ENCODE peak calls at places on chromosomes 3 and 15, in seven cellular contexts. K, X, H, G, D, A and N are unnamed samples.

GRCh38 chr3:32285910-32286309 is 47.4 kb downstream of the CMTM8 start:
- DNase-seq in D (no peak), X (no peak), K (no peak), G (no peak), H (no peak), A (no peak), N (no peak)

GRCh38 chr15:65580287-65580686 is 30.6 kb downstream of the INTS14 start:
- DNase-seq in G (peak), X (no peak), K (peak), A (peak), D (no peak), H (peak), N (no peak)

GRCh38 chr3:100709840-100710235 is 544 bp downstream of the TFG start:
- DNase-seq in X (no peak), G (peak), D (no peak), K (no peak), H (peak), A (peak), N (peak)

GRCh38 chr3:151918253-151919029 is 45.0 kb downstream of the SUCNR1 start:
- DNase-seq in G (peak), D (no peak), A (peak), K (peak), X (no peak), H (peak), N (no peak)

GRCh38 chr15:70387993-70388392 is 290.3 kb upstream of the TLE3 start:
- DNase-seq in H (no peak), A (no peak), G (no peak), X (no peak), D (no peak), K (no peak), N (no peak)

GRCh38 chr15:52255008-52255407 is 40.6 kb downstream of the MYO5C start:
- DNase-seq in X (no peak), G (no peak), H (peak), K (no peak), D (no peak), A (peak), N (no peak)

GRCh38 chr3:62439176-62439813 is 65.9 kb upstream of the FEZF2 start:
- DNase-seq in D (no peak), G (no peak), H (no peak), X (no peak), K (no peak), A (no peak), N (no peak)

GRCh38 chr3:10761583-10761982 is 54.4 kb upstream of the SLC6A11 start:
- DNase-seq in H (no peak), A (no peak), G (no peak), D (no peak), X (no peak), K (no peak), N (no peak)

GRCh38 chr3:1251282-1252060 is 158.6 kb downstream of the CNTN6 start:
- DNase-seq in K (no peak), A (peak), G (no peak), H (peak), D (no peak), X (no peak), N (no peak)

GRCh38 chr3:189001559-189001958 is 170.2 kb upstream of the TPRG1 start:
- DNase-seq in A (peak), X (no peak), K (peak), H (peak), G (peak), D (no peak), N (no peak)

GRCh38 chr15:62770752-62771151 is 271.8 kb upstream of the TPM1 start:
- DNase-seq in K (no peak), H (peak), A (peak), X (no peak), D (no peak), G (no peak), N (no peak)

GRCh38 chr3:57927916-57928315 is 80.3 kb upstream of the FLNB start:
- DNase-seq in X (no peak), D (no peak), G (no peak), H (peak), K (no peak), A (no peak), N (no peak)

GRCh38 chr3:108610651-108611050 is 21.1 kb downstream of the DZIP3 start:
- DNase-seq in G (no peak), H (no peak), K (no peak), X (no peak), D (no peak), A (no peak), N (no peak)

GRCh38 chr3:170270282-170270891 is 48.2 kb downstream of the PRKCI start:
- DNase-seq in D (no peak), H (no peak), K (no peak), X (no peak), A (no peak), G (no peak), N (no peak)
- H3K27ac ChIP-seq in D (no peak), H (no peak), K (no peak), X (no peak), A (no peak), G (no peak), N (no peak)

DNA sequence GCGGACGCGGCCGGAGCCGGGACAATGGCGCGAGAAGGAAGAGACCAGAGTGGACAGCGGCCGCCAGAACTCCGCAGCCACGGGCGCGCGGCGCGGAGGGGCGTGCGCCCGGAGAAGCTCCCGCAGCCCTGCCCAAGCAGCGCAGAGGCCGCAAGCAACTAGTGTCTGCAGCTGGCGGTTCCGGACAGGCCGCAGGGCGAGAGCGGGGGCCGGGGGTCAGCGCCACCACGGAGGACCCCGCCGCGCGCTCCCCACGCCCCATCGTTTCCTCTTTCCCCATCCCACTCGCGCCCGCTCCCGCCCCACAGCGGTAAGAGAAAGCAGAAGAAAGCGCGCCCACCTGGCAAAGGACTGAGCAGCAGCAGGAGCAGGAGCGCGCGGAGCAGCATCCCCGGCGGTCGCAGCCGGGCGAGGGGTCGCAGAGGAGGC is 440 bp downstream of the PRTG start:
- DNase-seq in D (peak), G (peak), A (peak), K (no peak), X (no peak), H (peak), N (no peak)
- H3K27ac ChIP-seq in D (peak), G (peak), A (no peak), K (peak), X (peak), H (no peak), N (no peak)

DNA sequence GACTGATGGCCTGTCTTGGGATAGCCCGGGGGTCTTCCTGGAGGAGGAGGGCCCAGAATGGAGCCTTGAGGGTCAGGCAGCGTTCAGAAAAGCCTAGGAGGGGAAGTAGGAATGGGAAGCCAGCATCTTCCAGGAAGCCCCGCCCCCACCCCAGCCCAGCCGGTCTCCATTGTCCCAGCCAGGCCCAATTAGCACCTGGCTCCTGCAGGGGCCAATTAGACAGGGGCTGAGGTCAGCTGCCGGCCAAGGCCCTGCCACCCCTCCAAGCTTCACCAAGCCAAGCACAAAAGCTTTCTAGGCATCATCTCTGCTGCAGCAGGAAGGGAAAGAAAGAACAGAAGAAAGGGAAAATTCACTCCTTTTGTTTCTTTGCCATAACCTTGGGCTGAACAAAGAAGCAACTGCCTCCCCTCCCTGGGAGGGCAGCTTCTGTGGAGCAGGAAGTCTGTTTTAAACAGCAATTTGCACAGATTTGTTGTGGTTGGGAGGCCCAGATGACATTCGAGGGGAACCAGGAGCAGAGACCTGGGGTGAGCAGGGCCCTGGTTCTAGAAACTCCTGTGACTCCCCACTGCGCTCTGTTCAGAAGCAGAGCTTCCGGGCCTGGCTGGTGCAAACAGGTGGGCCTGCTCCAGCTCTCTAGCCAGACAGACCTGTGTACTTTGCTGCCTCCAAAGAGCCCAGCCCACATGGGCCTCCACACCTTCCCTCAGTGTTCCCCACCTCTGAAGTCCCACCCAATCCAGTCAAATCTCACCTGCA is 47.7 kb downstream of the CYP11A1 start:
- DNase-seq in H (peak), K (no peak), D (no peak), X (no peak), A (no peak), G (no peak), N (no peak)
- H3K27ac ChIP-seq in H (no peak), K (no peak), D (no peak), X (peak), A (no peak), G (no peak), N (no peak)

DNA sequence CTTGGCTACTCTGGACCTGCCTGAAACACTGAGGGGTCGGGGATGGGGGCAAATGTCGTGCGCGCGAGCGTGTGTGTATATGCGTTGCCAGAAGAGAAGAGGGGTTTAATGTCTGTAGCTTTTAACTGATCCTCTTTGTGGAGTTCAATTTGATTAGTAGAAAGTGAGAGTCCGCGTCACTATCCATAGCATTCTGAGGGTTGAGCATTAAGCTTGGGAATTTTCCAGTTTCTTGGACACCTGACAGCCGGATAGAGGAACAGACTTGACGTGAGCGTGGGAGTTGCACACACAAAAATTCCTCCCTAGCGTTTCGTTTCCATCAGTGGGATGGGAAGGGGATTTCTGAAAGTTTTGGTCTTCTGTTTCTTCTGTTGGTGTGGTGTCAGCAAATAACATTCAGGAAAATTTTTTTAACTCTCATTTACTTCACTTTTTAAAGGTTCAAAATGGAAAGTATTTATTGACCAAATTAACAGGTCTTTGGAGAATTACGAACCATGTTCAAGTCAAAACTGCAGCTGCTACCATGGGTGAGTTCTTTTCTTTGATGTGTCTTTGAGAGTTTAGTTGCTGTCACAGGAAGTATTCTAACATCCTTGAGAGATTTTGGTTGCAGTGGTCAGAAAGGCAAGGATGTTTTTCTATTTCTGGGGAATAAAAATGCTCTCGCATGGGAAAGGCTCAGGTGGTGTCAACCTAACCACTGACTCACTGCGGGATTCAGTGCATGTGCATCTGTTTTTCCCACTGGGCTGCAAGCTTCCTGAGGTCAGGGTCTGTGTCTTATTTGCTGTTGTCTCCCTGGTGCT is 821 bp downstream of the POGLUT1 start:
- DNase-seq in H (peak), K (no peak), X (no peak), D (no peak), G (peak), A (peak), N (no peak)
- H3K27ac ChIP-seq in H (no peak), K (peak), X (peak), D (peak), G (peak), A (peak), N (peak)

DNA sequence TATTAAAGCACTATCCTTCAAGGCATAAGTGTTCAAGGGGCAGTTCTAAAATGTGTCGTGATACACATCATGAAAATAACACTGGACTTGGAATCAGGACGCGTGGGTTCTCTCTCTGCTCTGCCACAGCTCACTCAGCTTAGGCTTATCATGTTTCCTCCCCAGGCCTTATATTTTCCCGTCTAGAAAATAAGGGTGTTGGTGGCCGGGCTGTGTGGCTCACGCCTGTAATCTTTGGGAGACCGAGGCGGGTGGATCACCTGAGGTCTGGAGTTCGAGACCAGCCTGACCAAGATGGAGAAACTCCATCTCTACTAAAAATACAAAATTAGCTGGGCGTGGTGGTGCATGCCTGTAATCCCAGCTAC is 223.0 kb downstream of the OPA1 start:
- DNase-seq in H (no peak), A (no peak), G (no peak), D (no peak), K (no peak), X (no peak), N (no peak)
- H3K27ac ChIP-seq in H (no peak), A (no peak), G (no peak), D (no peak), K (no peak), X (no peak), N (no peak)

GRCh38 chr3:192847918-192848317 is 69.7 kb downstream of the MB21D2 start:
- DNase-seq in D (no peak), A (peak), G (no peak), K (no peak), H (peak), X (no peak), N (no peak)

GRCh38 chr3:192851821-192852352 is 65.8 kb downstream of the MB21D2 start:
- DNase-seq in A (peak), D (peak), H (peak), G (peak), K (peak), X (peak), N (no peak)

GRCh38 chr3:192855434-192855833 is 62.2 kb downstream of the MB21D2 start:
- DNase-seq in G (no peak), D (no peak), X (no peak), A (no peak), K (no peak), H (no peak), N (no peak)

GRCh38 chr3:192848371-192849233 is 69.1 kb downstream of the MB21D2 start:
- DNase-seq in K (no peak), G (no peak), A (no peak), D (no peak), X (no peak), H (no peak), N (no peak)

DNA sequence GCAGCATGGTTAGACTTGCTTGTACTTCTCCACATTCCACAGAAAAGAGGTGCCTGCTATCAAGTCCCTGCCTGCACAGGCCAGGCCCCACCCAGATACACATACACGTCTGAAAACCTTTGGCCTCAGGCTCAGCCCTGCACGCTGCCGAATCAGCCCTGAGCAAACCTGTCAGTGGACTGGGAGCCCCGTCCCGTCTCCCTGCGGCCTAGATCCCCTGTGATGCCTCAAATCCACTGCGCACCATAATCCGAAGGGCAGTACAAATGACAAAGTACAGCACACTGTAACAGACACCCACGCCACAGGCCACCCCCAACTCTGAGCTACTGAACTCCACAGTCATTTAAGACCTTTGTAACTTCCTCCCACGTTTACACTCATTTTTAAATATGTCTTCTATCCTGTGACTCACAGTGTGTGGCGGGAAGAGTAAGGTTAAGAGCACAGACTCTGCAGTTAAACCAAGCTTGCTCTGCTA is 67.1 kb downstream of the MB21D2 start:
- DNase-seq in K (no peak), X (peak), D (no peak), G (no peak), H (peak), A (peak), N (no peak)
- H3K27ac ChIP-seq in K (no peak), X (no peak), D (no peak), G (peak), H (peak), A (no peak), N (no peak)

GRCh38 chr3:42696356-42697301 is 6.0 kb downstream of the HHATL start:
- DNase-seq in H (no peak), D (no peak), X (no peak), K (no peak), G (no peak), A (no peak), N (no peak)
- H3K27ac ChIP-seq in H (no peak), D (no peak), X (no peak), K (no peak), G (no peak), A (no peak), N (no peak)

GRCh38 chr15:38412466-38412865 is 41.5 kb upstream of the FAM98B start:
- DNase-seq in G (no peak), H (no peak), A (no peak), K (no peak), D (no peak), X (no peak), N (no peak)

GRCh38 chr15:38411902-38412301 is 42.0 kb upstream of the FAM98B start:
- DNase-seq in X (no peak), D (no peak), H (no peak), K (no peak), G (no peak), A (no peak), N (no peak)

DNA sequence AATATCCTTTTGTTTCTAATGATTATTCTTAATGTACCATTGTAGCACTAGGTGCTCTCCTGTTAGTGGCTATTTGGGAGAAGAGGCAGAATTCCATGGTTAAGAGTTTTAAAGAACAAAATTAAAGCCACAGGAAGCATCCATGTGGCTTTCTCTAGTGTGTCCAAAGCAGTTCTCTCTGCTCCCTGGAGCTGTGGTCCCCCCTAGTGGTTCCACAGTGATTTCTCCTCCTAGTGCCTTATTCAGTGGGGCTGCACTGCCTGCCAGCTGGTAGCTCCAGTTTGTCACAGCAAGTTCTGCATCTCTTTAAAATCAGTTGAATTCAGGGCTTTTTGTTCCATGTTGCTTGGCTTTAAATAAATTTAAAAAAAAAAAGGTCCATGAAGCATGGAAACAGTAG is 39.6 kb upstream of the FAM98B start:
- DNase-seq in H (peak), A (peak), G (peak), D (no peak), K (peak), X (no peak), N (no peak)
- H3K27ac ChIP-seq in H (no peak), A (no peak), G (no peak), D (no peak), K (no peak), X (no peak), N (no peak)

DNA sequence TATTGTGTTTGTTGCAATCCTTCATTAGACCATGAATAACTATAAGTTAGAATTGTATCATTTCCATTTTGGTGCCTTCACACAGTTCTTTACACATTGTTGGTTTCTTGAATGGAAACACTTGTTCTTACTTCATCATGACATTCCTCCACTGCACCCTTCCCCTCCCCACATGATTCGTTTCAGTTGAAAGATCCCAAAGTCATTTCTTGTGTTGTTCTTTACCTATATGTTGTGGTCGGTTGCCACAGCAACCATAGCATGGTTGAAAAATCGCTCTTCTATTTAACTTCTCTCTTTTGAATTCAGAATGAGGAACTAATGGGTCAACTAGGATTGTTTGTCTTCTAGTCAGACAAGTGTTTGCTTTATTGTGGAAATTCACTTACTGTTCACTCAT is 103.3 kb downstream of the IL1RAP start:
- DNase-seq in X (no peak), A (no peak), H (no peak), K (no peak), G (no peak), D (peak), N (no peak)
- H3K27ac ChIP-seq in X (no peak), A (no peak), H (no peak), K (no peak), G (no peak), D (no peak), N (no peak)

DNA sequence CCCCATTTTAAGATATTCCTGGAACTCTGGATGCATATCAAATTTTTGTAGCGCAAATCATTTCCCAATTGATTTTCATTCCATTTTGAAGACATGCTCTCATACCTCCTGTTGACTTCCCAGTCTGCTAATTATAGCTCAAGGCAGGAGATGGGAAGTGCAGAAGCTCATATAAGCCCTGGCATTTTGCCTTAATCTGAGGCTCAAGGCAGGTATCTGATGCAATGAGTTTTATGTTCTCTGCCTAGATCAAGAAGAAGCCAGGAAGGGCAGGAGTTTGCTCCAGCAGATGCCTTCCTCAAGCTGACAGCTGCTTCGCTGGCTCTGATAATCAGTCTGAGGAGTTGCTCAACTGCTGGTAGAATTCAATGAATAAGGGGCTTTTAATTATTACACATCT is 65.6 kb upstream of the NEDD4 start:
- DNase-seq in D (no peak), A (no peak), H (no peak), G (no peak), X (no peak), K (no peak), N (no peak)
- H3K27ac ChIP-seq in D (no peak), A (no peak), H (no peak), G (no peak), X (no peak), K (no peak), N (no peak)